ENCODE peak calls at places on chromosomes 6 and 20, in nine cellular contexts. Y is HAP-1; R is H9; B is CD8-positive, alpha-beta T cell; L is mucosa of descending colon; P is DND-41; M is HCT116; D is kidney; W is neural progenitor cell. V is an unnamed sample. For H3K4me1, the result is how much of the 10 kb centered on the place peaks cover.

GRCh38 chr20:15561707-15562106 is 1011.5 kb downstream of the KIF16B start:
- DNase-seq in Y (peak), R (no peak), B (no peak), L (no peak), P (no peak), M (no peak), D (no peak), W (peak), V (no peak)

GRCh38 chr6:34237722-34238506 is 1.2 kb downstream of the HMGA1 start:
- DNase-seq in Y (peak), R (peak), B (peak), L (peak), P (peak), M (no peak), D (peak), W (peak), V (peak)

GRCh38 chr20:10898555-10898954 is 224.8 kb upstream of the JAG1 start:
- DNase-seq in Y (no peak), R (no peak), B (no peak), L (no peak), P (no peak), M (no peak), D (no peak), W (no peak), V (no peak)

GRCh38 chr6:37160922-37161778 is 8.8 kb upstream of the PIM1 start:
- DNase-seq in Y (no peak), R (no peak), B (no peak), L (no peak), P (no peak), M (no peak), D (no peak), W (no peak), V (no peak)

GRCh38 chr20:63706852-63707557 is 771 bp downstream of the ARFRP1 start:
- DNase-seq in Y (peak), R (peak), B (peak), L (peak), P (peak), M (no peak), D (peak), W (peak), V (peak)

GRCh38 chr6:35469711-35470662 is 1.8 kb downstream of the RPL10A start:
- DNase-seq in Y (peak), R (no peak), B (no peak), L (peak), P (no peak), M (no peak), D (peak), W (no peak), V (peak)

GRCh38 chr6:55545791-55546190 is 33.2 kb downstream of the HMGCLL1 start:
- DNase-seq in Y (no peak), R (no peak), B (no peak), L (no peak), P (no peak), M (no peak), D (no peak), W (no peak), V (no peak)

GRCh38 chr6:10138917-10139316 is 276.0 kb downstream of the TFAP2A start:
- DNase-seq in Y (no peak), R (no peak), B (no peak), L (no peak), P (no peak), M (no peak), D (no peak), W (no peak), V (no peak)

GRCh38 chr6:139231206-139231605 is 60.6 kb downstream of the TXLNB start:
- DNase-seq in Y (no peak), R (no peak), B (no peak), L (no peak), P (no peak), M (no peak), D (no peak), W (no peak), V (no peak)

GRCh38 chr6:24493945-24494725 is 634 bp upstream of the ALDH5A1 start:
- DNase-seq in Y (no peak), R (no peak), B (no peak), L (no peak), P (no peak), M (no peak), D (no peak), W (no peak), V (no peak)

GRCh38 chr6:100512203-100512862 is 47.6 kb upstream of the SIM1 start:
- DNase-seq in Y (peak), R (no peak), B (no peak), L (no peak), P (no peak), M (no peak), D (no peak), W (no peak), V (no peak)

GRCh38 chr6:149716584-149716983 is 1.3 kb downstream of the LATS1 start:
- DNase-seq in Y (no peak), R (no peak), B (no peak), L (no peak), P (no peak), M (no peak), D (no peak), W (peak), V (no peak)

DNA sequence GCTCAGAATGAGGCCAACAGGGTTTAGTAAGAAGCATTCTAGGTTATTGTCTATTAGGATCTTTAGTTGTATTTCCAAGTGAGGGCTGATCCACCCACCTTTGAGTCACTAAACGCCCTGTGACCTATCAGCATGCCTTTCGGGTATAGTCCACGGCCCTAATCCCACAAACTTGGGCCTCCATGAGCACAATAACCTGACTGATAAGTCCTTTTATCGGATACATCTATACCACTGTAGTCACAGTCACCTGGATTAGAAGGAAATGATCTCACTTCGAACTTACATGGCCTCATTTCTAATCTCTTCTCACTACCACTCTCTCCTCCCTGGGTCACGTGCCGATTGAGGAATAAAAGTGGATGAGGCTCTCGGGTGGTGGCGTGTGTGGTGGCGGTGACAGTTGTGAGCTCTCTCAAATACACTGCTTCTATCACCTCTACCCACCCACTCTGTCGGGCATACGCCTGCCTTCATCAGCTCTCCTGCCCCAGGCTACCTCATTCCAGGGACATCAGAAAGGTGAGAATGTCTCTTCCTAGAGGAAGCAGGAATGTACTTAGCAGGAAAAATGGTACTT is 65.2 kb downstream of the TRAM2 start:
- DNase-seq in Y (no peak), R (no peak), B (no peak), L (no peak), P (no peak), M (no peak), D (no peak), W (no peak), V (no peak)
- H3K4me1 ChIP-seq in Y (under half), R (under half), B (under half), L (under half), P (under half), M (under half), D (under half), W (under half), V (under half)

GRCh38 chr20:41546535-41546934 is 71.6 kb downstream of the CHD6 start:
- DNase-seq in Y (no peak), R (no peak), B (no peak), L (no peak), P (no peak), M (no peak), D (no peak), W (no peak), V (no peak)
- H3K4me1 ChIP-seq in Y (under half), R (under half), B (under half), L (under half), P (under half), M (under half), D (under half), W (under half), V (under half)

GRCh38 chr6:131954099-131954774 is 3.1 kb upstream of the CCN2 start:
- DNase-seq in Y (no peak), R (no peak), B (no peak), L (no peak), P (no peak), M (no peak), D (no peak), W (no peak), V (no peak)

GRCh38 chr6:131954775-131955107 is 3.6 kb upstream of the CCN2 start:
- DNase-seq in Y (no peak), R (no peak), B (no peak), L (peak), P (no peak), M (no peak), D (no peak), W (no peak), V (no peak)

GRCh38 chr6:131950767-131951575 is at the start of gene CCN2:
- DNase-seq in Y (peak), R (peak), B (no peak), L (peak), P (no peak), M (peak), D (peak), W (peak), V (no peak)

GRCh38 chr6:131951576-131952230 is 531 bp upstream of the CCN2 start:
- DNase-seq in Y (no peak), R (no peak), B (no peak), L (no peak), P (no peak), M (no peak), D (no peak), W (peak), V (no peak)

DNA sequence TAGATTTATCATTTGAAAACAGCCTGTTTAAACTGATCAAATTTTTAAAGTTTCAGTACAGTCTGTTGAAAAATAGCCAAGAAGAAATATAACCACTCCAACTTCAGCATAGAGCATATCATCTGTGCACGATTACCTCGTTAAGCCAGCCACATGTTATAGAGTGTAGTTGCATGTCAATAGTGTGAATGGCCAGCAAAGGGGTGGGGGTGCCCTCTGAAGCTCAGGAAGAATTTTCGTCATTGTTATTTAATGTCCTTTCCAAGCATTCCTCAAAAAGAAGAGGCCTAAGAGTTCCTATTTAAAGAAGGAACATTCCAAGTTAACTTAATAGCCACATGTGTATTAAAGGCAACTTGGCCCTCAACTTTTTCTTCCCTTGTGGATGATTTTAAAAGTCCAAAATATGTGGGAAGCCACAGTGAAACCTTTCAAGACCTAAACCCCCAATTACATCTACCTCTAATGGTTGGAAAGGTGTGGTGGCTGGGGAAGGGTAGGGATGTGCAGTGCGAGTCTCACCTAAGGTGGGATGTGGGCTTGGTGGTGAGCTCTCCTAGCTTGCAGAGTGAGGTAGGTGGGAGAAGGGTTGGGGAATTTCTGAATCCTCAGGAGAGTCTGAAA is 1.8 kb upstream of the CCN2 start:
- DNase-seq in Y (peak), R (peak), B (no peak), L (no peak), P (no peak), M (no peak), D (no peak), W (no peak), V (no peak)
- H3K4me1 ChIP-seq in Y (under half), R (under half), B (under half), L (under half), P (under half), M (under half), D (under half), W (under half), V (under half)

GRCh38 chr20:45038747-45039469 is 62.0 kb downstream of the KCNS1 start:
- DNase-seq in Y (no peak), R (no peak), B (no peak), L (no peak), P (no peak), M (no peak), D (no peak), W (no peak), V (no peak)
- H3K4me1 ChIP-seq in Y (under half), R (under half), B (half or more), L (under half), P (under half), M (under half), D (under half), W (under half), V (half or more)

GRCh38 chr20:41248371-41249024 is 69.0 kb downstream of the ZHX3 start:
- DNase-seq in Y (no peak), R (no peak), B (no peak), L (no peak), P (no peak), M (no peak), D (no peak), W (no peak), V (no peak)
- H3K4me1 ChIP-seq in Y (under half), R (under half), B (under half), L (under half), P (under half), M (under half), D (under half), W (under half), V (under half)